ENCODE peak calls at places on chromosomes 5 and 9, in four cellular contexts. One of them, this sample, is unnamed.

GRCh38 chr5:154970759-154971158 is 29.9 kb downstream of the MRPL22 start:
- DNase-seq in RKO: no peak
- DNase-seq in ELR: peak
- DNase-seq in pons: no peak
- DNase-seq in this sample: no peak

GRCh38 chr9:127195976-127196825 is 68.4 kb upstream of the GARNL3 start:
- DNase-seq in pons: no peak
- DNase-seq in ELR: no peak
- DNase-seq in RKO: no peak
- DNase-seq in this sample: no peak

GRCh38 chr9:4774209-4774608 is 18.5 kb upstream of the RCL1 start:
- DNase-seq in RKO: no peak
- DNase-seq in ELR: no peak
- DNase-seq in pons: no peak
- DNase-seq in this sample: no peak

GRCh38 chr5:149636861-149637246 is 55.6 kb downstream of the ARHGEF37 start:
- DNase-seq in RKO: peak
- DNase-seq in pons: peak
- DNase-seq in ELR: peak
- DNase-seq in this sample: peak

GRCh38 chr5:175363300-175363699 is 80.7 kb downstream of the DRD1 start:
- DNase-seq in RKO: no peak
- DNase-seq in ELR: no peak
- DNase-seq in pons: no peak
- DNase-seq in this sample: no peak

GRCh38 chr9:81526587-81526986 is 162.8 kb downstream of the TLE1 start:
- DNase-seq in pons: no peak
- DNase-seq in RKO: no peak
- DNase-seq in ELR: peak
- DNase-seq in this sample: no peak

GRCh38 chr5:51201708-51202107 is 181.5 kb upstream of the ISL1 start:
- DNase-seq in ELR: no peak
- DNase-seq in RKO: no peak
- DNase-seq in pons: no peak
- DNase-seq in this sample: no peak

GRCh38 chr9:36263662-36264061 is 5.4 kb upstream of the GNE start:
- DNase-seq in pons: peak
- DNase-seq in RKO: no peak
- DNase-seq in ELR: no peak
- DNase-seq in this sample: no peak

GRCh38 chr5:132325691-132326090 is 31.5 kb downstream of the SLC22A4 start:
- DNase-seq in ELR: no peak
- DNase-seq in pons: no peak
- DNase-seq in RKO: no peak
- DNase-seq in this sample: no peak

GRCh38 chr9:35603506-35603985 is 1.5 kb upstream of the TESK1 start:
- DNase-seq in pons: no peak
- DNase-seq in ELR: peak
- DNase-seq in RKO: peak
- DNase-seq in this sample: no peak

GRCh38 chr5:2335727-2336515 is 415.6 kb downstream of the IRX2 start:
- DNase-seq in pons: no peak
- DNase-seq in RKO: no peak
- DNase-seq in ELR: no peak
- DNase-seq in this sample: no peak

GRCh38 chr9:79955300-79955699 is 383.5 kb downstream of the TLE4 start:
- DNase-seq in pons: no peak
- DNase-seq in ELR: peak
- DNase-seq in RKO: no peak
- DNase-seq in this sample: peak

GRCh38 chr5:6784481-6784880 is 71.2 kb downstream of the TENT4A start:
- DNase-seq in ELR: no peak
- DNase-seq in RKO: no peak
- DNase-seq in pons: no peak
- DNase-seq in this sample: no peak

GRCh38 chr5:179900206-179900605 is 7.5 kb downstream of the TBC1D9B start:
- DNase-seq in RKO: no peak
- DNase-seq in pons: no peak
- DNase-seq in ELR: no peak
- DNase-seq in this sample: no peak

GRCh38 chr5:132250547-132250946 is 6.9 kb upstream of the PDLIM4 start:
- DNase-seq in RKO: no peak
- DNase-seq in pons: no peak
- DNase-seq in ELR: no peak
- DNase-seq in this sample: no peak

GRCh38 chr5:33679791-33680190 is 212.0 kb downstream of the ADAMTS12 start:
- DNase-seq in pons: no peak
- DNase-seq in RKO: peak
- DNase-seq in ELR: peak
- DNase-seq in this sample: no peak

GRCh38 chr5:117665121-117665520 is 1090.5 kb upstream of the SEMA6A start:
- DNase-seq in ELR: no peak
- DNase-seq in pons: no peak
- DNase-seq in RKO: no peak
- DNase-seq in this sample: no peak

GRCh38 chr9:127931092-127931881 is 710 bp upstream of the PIP5KL1 start:
- DNase-seq in RKO: peak
- DNase-seq in ELR: peak
- DNase-seq in pons: no peak
- DNase-seq in this sample: no peak

GRCh38 chr5:36982146-36982545 is 105.6 kb downstream of the NIPBL start:
- DNase-seq in RKO: peak
- DNase-seq in ELR: peak
- DNase-seq in pons: no peak
- DNase-seq in this sample: no peak

GRCh38 chr5:66989286-66989685 is 207.3 kb downstream of the CD180 start:
- DNase-seq in ELR: peak
- DNase-seq in RKO: no peak
- DNase-seq in pons: no peak
- DNase-seq in this sample: no peak

GRCh38 chr5:154966081-154966841 is 25.4 kb downstream of the MRPL22 start:
- DNase-seq in pons: no peak
- DNase-seq in ELR: peak
- DNase-seq in RKO: no peak
- DNase-seq in this sample: no peak

GRCh38 chr9:135588886-135589595 is 27.5 kb downstream of the PAEP start:
- DNase-seq in RKO: no peak
- DNase-seq in pons: no peak
- DNase-seq in ELR: no peak
- DNase-seq in this sample: no peak

GRCh38 chr5:77076961-77077820 is 9.9 kb downstream of the ZBED3 start:
- DNase-seq in pons: peak
- DNase-seq in ELR: peak
- DNase-seq in RKO: no peak
- DNase-seq in this sample: peak